ENCODE peak calls at places on chromosomes 7 and 10, in six cellular contexts. V is HCT116, L is stomach, O is pancreas, M is hepatocyte, C is thoracic aorta. Q is an unnamed sample.

GRCh38 chr10:43119416-43120115 is 18.7 kb upstream of the CSGALNACT2 start:
- DNase-seq in O (peak), C (no peak), V (no peak), M (no peak), L (no peak), Q (no peak)

GRCh38 chr10:45071043-45071813 is 70.5 kb downstream of the ZNF22 start:
- DNase-seq in M (no peak), L (no peak), O (no peak), C (no peak), V (no peak), Q (no peak)

GRCh38 chr7:147896121-147896520 is 694.4 kb upstream of the C7orf33 start:
- DNase-seq in L (no peak), M (no peak), C (no peak), V (no peak), O (no peak), Q (no peak)

GRCh38 chr7:130814753-130815152 is 80.7 kb upstream of the KLF14 start:
- DNase-seq in M (no peak), O (no peak), L (no peak), C (no peak), V (peak), Q (no peak)

GRCh38 chr7:66807736-66808135 is 67.2 kb downstream of the RABGEF1 start:
- DNase-seq in M (no peak), O (no peak), V (no peak), C (no peak), L (no peak), Q (no peak)

GRCh38 chr7:74231232-74231590 is 21.4 kb downstream of the LAT2 start:
- DNase-seq in V (no peak), C (no peak), L (no peak), O (no peak), M (no peak), Q (no peak)

GRCh38 chr7:13988011-13988410 is 1.5 kb downstream of the ETV1 start:
- DNase-seq in C (no peak), M (peak), O (no peak), V (no peak), L (no peak), Q (no peak)

GRCh38 chr10:118904284-118904683 is 125.2 kb upstream of the NANOS1 start:
- DNase-seq in O (no peak), M (no peak), V (no peak), C (no peak), L (no peak), Q (no peak)

GRCh38 chr7:73742753-73743641 is 4.4 kb upstream of the ABHD11 start:
- DNase-seq in V (peak), L (peak), O (peak), C (no peak), M (peak), Q (no peak)

GRCh38 chr7:136134503-136134902 is 157.3 kb upstream of the MTPN start:
- DNase-seq in V (no peak), M (peak), O (no peak), L (no peak), C (no peak), Q (no peak)

GRCh38 chr7:136056827-136057226 is 79.7 kb upstream of the MTPN start:
- DNase-seq in O (no peak), V (no peak), M (no peak), C (no peak), L (no peak), Q (no peak)

GRCh38 chr10:72525277-72525676 is 100.6 kb downstream of the MICU1 start:
- DNase-seq in V (no peak), M (peak), L (no peak), O (no peak), C (no peak), Q (no peak)

GRCh38 chr10:71124921-71125748 is 87.2 kb upstream of the UNC5B start:
- DNase-seq in V (no peak), M (no peak), L (no peak), O (peak), C (no peak), Q (no peak)

GRCh38 chr10:2335626-2336025 is 598.3 kb upstream of the ADARB2 start:
- DNase-seq in L (no peak), O (no peak), M (no peak), V (no peak), C (no peak), Q (no peak)

GRCh38 chr10:27391916-27392315 is 112.2 kb upstream of the RAB18 start:
- DNase-seq in C (no peak), V (no peak), O (no peak), L (no peak), M (no peak), Q (no peak)

GRCh38 chr7:87148332-87148955 is 3.8 kb upstream of the DMTF1 start:
- DNase-seq in V (peak), O (no peak), M (peak), L (no peak), C (no peak), Q (no peak)

GRCh38 chr10:21100871-21101514 is 203.9 kb upstream of the NEBL start:
- DNase-seq in M (no peak), O (no peak), V (no peak), C (no peak), L (no peak), Q (no peak)

GRCh38 chr10:102208311-102209035 is 17.6 kb upstream of the ELOVL3 start:
- DNase-seq in O (no peak), C (no peak), L (no peak), V (no peak), M (no peak), Q (no peak)

GRCh38 chr7:75962607-75963382 is 31.6 kb downstream of the TMEM120A start:
- DNase-seq in L (no peak), O (no peak), M (peak), V (no peak), C (no peak), Q (no peak)

GRCh38 chr10:5090551-5090950 is 3.7 kb upstream of the AKR1C3 start:
- DNase-seq in L (no peak), V (no peak), O (no peak), C (no peak), M (no peak), Q (no peak)

GRCh38 chr10:67678335-67678974 is 17.5 kb downstream of the CTNNA3 start:
- DNase-seq in O (no peak), C (no peak), L (no peak), V (no peak), M (no peak), Q (no peak)

GRCh38 chr7:22859676-22860290 is 37.1 kb upstream of the TOMM7 start:
- DNase-seq in L (no peak), V (no peak), C (no peak), M (no peak), O (no peak), Q (no peak)

GRCh38 chr10:113897693-113898618 is 43.5 kb downstream of the NHLRC2 start:
- DNase-seq in C (no peak), V (no peak), M (no peak), L (no peak), O (no peak), Q (no peak)

GRCh38 chr10:12483996-12484944 is 134.9 kb downstream of the CAMK1D start:
- DNase-seq in V (no peak), M (no peak), O (no peak), L (no peak), C (no peak), Q (no peak)

GRCh38 chr10:10644317-10645111 is 373.2 kb upstream of the CELF2 start:
- DNase-seq in V (no peak), M (no peak), O (no peak), L (no peak), C (no peak), Q (no peak)

GRCh38 chr10:26857991-26858706 is 2.6 kb downstream of the ABI1 start:
- DNase-seq in M (peak), V (no peak), O (no peak), L (no peak), C (no peak), Q (no peak)

GRCh38 chr7:30933124-30933893 is 21.7 kb downstream of the AQP1 start:
- DNase-seq in C (no peak), O (peak), M (peak), V (no peak), L (no peak), Q (peak)

GRCh38 chr10:104480797-104481196 is 127.2 kb downstream of the CFAP58 start:
- DNase-seq in M (no peak), O (no peak), C (no peak), V (no peak), L (no peak), Q (no peak)

GRCh38 chr10:124522131-124522902 is 60.7 kb downstream of the LHPP start:
- DNase-seq in V (no peak), C (no peak), M (no peak), L (no peak), O (no peak), Q (no peak)

GRCh38 chr10:124520553-124521428 is 59.2 kb downstream of the LHPP start:
- DNase-seq in C (no peak), O (no peak), L (no peak), M (no peak), V (no peak), Q (no peak)

GRCh38 chr10:124523301-124523871 is 61.8 kb downstream of the LHPP start:
- DNase-seq in C (no peak), O (no peak), V (no peak), L (no peak), M (no peak), Q (no peak)

GRCh38 chr10:124522903-124523260 is 61.3 kb downstream of the LHPP start:
- DNase-seq in O (no peak), C (no peak), M (peak), V (no peak), L (peak), Q (no peak)

DNA sequence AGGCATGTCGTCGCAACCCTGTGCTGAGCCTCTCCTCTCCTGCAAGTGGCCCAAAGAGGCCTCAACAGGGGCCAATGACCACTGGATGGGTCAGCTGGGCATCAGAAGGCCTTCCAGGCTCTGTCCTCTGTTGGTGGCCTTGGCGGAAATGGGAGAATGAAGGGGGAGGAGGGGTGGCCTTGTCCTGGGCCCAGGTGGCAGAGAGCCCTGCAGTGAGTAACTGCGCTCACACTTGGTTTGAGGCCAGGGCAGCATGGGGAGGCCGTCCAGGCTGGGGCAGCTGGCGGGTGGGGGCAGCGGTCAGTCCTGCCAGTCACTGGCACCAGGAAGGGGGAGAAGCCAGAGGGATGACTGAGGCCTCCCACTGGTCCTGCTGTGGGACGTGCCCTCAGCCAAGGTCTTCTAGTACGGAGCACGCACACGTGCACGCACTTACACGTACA is 59.8 kb downstream of the LHPP start:
- DNase-seq in M (no peak), V (no peak), O (no peak), L (no peak), C (peak), Q (no peak)
- H3K27ac ChIP-seq in M (no peak), V (no peak), O (no peak), L (no peak), C (no peak), Q (no peak)

GRCh38 chr7:70434376-70434775 is 697.6 kb upstream of the GALNT17 start:
- DNase-seq in O (no peak), M (no peak), C (no peak), L (no peak), V (no peak), Q (no peak)
- TF ChIP-seq CTCF in O (no peak), M (no peak), C (no peak), L (no peak), V (no peak), Q (peak)

DNA sequence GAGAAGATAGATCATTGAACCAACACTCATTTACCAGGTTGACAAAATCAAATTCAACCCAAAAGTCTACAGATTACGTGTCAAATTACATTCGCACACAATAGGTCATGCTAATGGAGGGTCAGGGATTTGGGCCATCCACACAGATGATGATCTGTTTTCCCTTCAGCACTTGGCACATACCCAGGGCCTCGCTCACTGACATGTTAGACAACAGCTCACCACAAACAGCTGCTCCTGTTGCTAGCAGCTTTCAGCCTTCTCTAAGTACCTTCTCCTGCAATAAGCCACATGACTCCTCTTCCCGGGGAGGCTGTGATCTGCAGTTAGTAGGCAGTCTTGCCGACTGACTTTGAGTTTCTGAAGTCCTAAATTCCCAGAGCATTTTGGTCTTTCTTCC is 18.4 kb downstream of the NKX2-3 start:
- DNase-seq in L (no peak), M (no peak), O (no peak), C (no peak), V (no peak), Q (no peak)
- H3K27ac ChIP-seq in L (no peak), M (no peak), O (no peak), C (no peak), V (no peak), Q (no peak)

DNA sequence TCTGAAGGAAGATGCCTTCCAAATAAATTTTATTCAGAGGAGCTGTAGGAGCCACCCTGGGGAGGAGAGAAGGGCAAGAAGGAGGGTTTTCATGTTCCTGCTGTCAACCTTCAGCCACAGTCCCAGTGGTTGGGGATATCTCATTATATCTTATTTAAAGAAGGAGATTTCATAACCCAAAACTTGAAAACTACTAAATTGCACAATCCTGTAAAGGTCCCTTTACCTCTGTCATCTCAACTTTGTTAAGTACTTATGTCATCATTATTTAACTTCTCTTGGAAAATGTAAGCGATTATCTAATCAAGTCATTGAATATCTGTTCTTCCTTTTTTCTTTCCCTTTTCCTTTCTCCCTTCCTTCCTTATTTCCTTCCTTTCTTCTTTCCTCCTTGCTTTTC is 794.5 kb upstream of the IGFBP3 start:
- DNase-seq in L (no peak), O (no peak), C (no peak), V (no peak), M (no peak), Q (no peak)
- TF ChIP-seq CTCF in L (no peak), O (no peak), C (no peak), V (no peak), M (no peak), Q (no peak)

GRCh38 chr10:132520147-132520811 is 17.3 kb upstream of the INPP5A start:
- DNase-seq in M (peak), C (no peak), O (peak), V (no peak), L (peak), Q (peak)

GRCh38 chr10:132519382-132520146 is 18.0 kb upstream of the INPP5A start:
- DNase-seq in C (no peak), V (no peak), M (no peak), O (peak), L (no peak), Q (peak)

GRCh38 chr10:132517951-132518521 is 19.6 kb upstream of the INPP5A start:
- DNase-seq in O (peak), C (no peak), L (no peak), V (no peak), M (no peak), Q (no peak)

GRCh38 chr10:132516771-132517725 is 20.5 kb upstream of the INPP5A start:
- DNase-seq in O (peak), L (peak), V (no peak), C (peak), M (peak), Q (peak)

DNA sequence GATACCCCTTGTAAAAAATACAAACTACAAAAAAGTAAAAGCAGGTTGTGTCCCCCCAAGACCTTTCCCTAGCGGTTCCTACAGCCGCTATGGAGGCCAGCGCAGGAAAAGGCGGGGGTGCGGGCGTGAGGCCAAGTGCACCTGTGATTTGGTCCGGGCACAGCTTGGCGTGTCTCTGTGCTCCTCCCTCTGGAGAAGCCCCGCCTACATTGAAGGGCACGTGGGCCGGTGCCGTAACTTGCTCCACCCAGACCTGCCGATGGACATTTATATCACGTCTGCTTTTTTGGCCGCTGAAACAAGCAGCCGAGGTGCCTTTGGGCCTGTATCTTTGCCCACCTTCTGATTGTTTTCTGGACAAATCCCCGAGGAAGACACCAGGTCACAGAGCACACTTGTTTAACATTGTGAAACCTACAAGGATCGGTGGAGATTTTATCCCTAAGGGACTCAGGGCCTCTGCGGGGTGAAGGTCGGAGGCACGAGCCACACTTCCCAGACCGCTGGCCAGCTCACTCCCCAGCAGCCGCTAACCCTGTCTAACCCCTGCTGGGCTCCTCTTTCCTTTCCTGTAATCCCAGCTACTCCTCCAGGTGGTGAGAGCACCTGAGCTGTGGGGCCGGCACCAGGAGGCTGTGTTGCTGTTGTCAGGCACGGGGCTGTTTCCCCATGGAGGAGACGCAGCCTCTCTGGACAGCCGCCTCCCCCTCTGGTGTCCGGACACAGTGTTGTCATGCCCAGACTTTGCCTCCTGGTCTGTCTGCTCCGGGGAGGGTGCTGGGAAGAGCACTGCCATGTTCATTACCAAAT is 18.8 kb upstream of the INPP5A start:
- DNase-seq in L (peak), M (peak), O (peak), V (peak), C (no peak), Q (no peak)
- H3K27ac ChIP-seq in L (peak), M (peak), O (peak), V (peak), C (peak), Q (peak)

DNA sequence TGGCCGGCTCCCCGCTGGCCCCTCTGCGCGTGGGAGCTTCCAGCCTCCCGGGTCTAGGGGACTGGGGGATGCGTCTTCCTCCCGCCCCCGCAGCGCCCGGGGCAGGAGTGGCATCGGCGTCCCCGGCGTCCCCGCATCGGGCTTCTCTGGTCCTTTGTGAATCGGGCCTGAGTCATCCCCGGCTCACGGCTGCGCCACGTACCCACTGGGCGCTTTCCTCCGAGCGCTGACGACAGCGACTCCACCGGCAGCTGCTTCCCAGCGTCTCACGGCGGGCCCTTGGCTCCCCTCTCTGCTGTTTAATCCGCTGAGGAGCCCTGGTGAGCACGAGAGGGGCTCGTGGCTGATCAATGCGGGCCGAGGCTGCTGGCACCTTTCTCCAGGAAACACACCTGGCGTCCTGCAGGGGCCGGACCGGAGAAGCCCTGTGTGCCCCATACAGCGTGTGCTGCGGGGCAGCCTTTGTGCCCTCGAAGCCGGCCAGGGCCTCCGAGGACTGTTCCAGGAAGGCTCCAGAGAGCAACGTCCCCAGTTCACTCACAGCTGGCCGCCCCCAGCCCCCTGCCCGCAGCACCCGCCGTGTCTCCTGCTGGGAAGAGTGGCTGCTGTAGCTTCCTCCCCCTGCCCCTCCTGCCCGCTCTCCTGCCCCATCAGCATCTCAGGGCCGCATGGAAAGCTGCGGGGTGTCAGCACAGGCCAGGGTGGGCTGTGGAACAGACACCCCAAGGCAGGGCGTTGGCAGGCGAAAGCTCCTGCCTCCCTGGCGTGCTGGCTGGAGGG is 95.5 kb upstream of the DIP2C start:
- DNase-seq in C (peak), L (peak), V (peak), O (peak), M (peak), Q (no peak)
- TF ChIP-seq CTCF in C (no peak), L (no peak), V (no peak), O (no peak), M (peak), Q (no peak)

DNA sequence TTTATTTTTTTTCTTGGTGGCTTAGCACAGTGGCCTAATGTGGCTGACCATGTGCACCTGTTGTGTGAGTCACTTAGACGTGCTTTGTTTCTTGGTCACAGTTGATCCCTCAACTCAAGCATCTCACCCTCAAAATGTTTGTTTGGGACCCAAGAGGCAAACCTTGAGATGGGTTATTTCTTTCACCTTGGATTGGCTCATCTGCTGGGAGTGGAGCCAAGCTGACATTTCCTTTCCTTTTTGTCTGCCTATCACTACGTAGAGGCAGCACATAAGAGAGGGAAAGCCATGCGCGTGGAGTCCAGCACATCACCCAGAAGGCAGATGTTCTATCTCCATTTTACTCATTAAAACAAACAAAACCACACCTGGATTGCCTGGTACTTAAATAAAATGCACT is 6.4 kb upstream of the PRKCQ start:
- DNase-seq in V (no peak), C (no peak), O (no peak), L (no peak), M (no peak), Q (no peak)
- H3K27ac ChIP-seq in V (no peak), C (no peak), O (no peak), L (no peak), M (no peak), Q (no peak)

GRCh38 chr7:88344956-88345832 is 38.5 kb upstream of the STEAP4 start:
- DNase-seq in O (peak), M (peak), L (peak), C (no peak), V (peak), Q (no peak)
- TF ChIP-seq CTCF in O (peak), M (peak), L (no peak), C (no peak), V (peak), Q (peak)

Q was measured in ascending aorta.